ENCODE peak calls at places on chromosomes 2 and 18, in ten cellular contexts. S is fibroblast of pulmonary artery, Z is right lobe of liver, L is IMR-90, T is astrocyte of the spinal cord, V is H9, H is psoas muscle, P is nephron progenitor cell, W is fibroblast of lung, J is HCT116. X is an unnamed sample.

GRCh38 chr2:65227035-65227470 is 578 bp upstream of the ACTR2 start:
- DNase-seq in P (no peak), L (no peak), Z (no peak), T (no peak), V (no peak), J (no peak), W (peak), H (peak), S (peak), X (no peak)

GRCh38 chr2:34193164-34193563 is 594.1 kb upstream of the FAM98A start:
- DNase-seq in S (no peak), W (no peak), J (no peak), T (no peak), V (no peak), Z (no peak), H (no peak), P (no peak), L (no peak), X (no peak)

GRCh38 chr18:45110577-45111506 is 430.2 kb downstream of the SETBP1 start:
- DNase-seq in V (no peak), Z (no peak), L (no peak), H (peak), W (peak), S (peak), P (no peak), T (no peak), J (no peak), X (no peak)

GRCh38 chr2:74444498-74445318 is 3.0 kb upstream of the RTKN start:
- DNase-seq in P (no peak), J (no peak), L (no peak), V (no peak), W (no peak), H (no peak), T (no peak), S (no peak), Z (no peak), X (no peak)

GRCh38 chr2:101698419-101699190 is 1.1 kb downstream of the MAP4K4 start:
- DNase-seq in V (no peak), T (no peak), P (peak), H (no peak), Z (no peak), S (peak), L (no peak), J (peak), W (peak), X (no peak)

GRCh38 chr2:215948051-215948450 is 65.3 kb downstream of the MREG start:
- DNase-seq in Z (no peak), V (no peak), P (no peak), J (no peak), W (no peak), T (no peak), L (no peak), S (no peak), H (no peak), X (no peak)

GRCh38 chr2:71067567-71068217 is 756 bp upstream of the NAGK start:
- DNase-seq in W (peak), H (no peak), Z (no peak), P (no peak), S (no peak), L (no peak), J (no peak), V (no peak), T (no peak), X (no peak)

GRCh38 chr2:239102266-239102665 is 254.4 kb downstream of the TWIST2 start:
- DNase-seq in L (no peak), H (no peak), Z (no peak), J (no peak), S (no peak), T (no peak), P (no peak), W (no peak), V (no peak), X (no peak)

GRCh38 chr2:108323619-108324018 is 34.9 kb downstream of the SULT1C2 start:
- DNase-seq in S (peak), V (no peak), L (peak), W (peak), J (no peak), P (no peak), H (no peak), Z (no peak), T (peak), X (no peak)

GRCh38 chr2:234091432-234091879 is 41.0 kb downstream of the SPP2 start:
- DNase-seq in J (no peak), L (no peak), Z (peak), T (peak), W (peak), P (no peak), S (peak), H (no peak), V (no peak), X (no peak)

GRCh38 chr18:61765097-61765496 is 127.7 kb downstream of the RNF152 start:
- DNase-seq in H (no peak), S (peak), Z (no peak), J (no peak), P (peak), V (no peak), L (peak), T (peak), W (peak), X (peak)

GRCh38 chr2:65576861-65577601 is 144.6 kb upstream of the SPRED2 start:
- DNase-seq in J (peak), H (no peak), T (peak), Z (no peak), V (no peak), L (peak), S (peak), W (peak), P (no peak), X (peak)

GRCh38 chr2:9982248-9982647 is 30.8 kb downstream of the GRHL1 start:
- DNase-seq in J (no peak), T (peak), S (peak), W (peak), P (no peak), Z (no peak), V (no peak), H (no peak), L (peak), X (peak)

GRCh38 chr2:192544371-192544955 is 349.7 kb upstream of the TMEFF2 start:
- DNase-seq in W (peak), L (no peak), P (no peak), J (no peak), T (peak), V (no peak), S (peak), Z (no peak), H (no peak), X (no peak)

GRCh38 chr2:205500951-205501350 is 181.3 kb upstream of the NRP2 start:
- DNase-seq in H (no peak), P (no peak), T (no peak), W (no peak), S (no peak), L (no peak), V (no peak), Z (no peak), J (no peak), X (no peak)

DNA sequence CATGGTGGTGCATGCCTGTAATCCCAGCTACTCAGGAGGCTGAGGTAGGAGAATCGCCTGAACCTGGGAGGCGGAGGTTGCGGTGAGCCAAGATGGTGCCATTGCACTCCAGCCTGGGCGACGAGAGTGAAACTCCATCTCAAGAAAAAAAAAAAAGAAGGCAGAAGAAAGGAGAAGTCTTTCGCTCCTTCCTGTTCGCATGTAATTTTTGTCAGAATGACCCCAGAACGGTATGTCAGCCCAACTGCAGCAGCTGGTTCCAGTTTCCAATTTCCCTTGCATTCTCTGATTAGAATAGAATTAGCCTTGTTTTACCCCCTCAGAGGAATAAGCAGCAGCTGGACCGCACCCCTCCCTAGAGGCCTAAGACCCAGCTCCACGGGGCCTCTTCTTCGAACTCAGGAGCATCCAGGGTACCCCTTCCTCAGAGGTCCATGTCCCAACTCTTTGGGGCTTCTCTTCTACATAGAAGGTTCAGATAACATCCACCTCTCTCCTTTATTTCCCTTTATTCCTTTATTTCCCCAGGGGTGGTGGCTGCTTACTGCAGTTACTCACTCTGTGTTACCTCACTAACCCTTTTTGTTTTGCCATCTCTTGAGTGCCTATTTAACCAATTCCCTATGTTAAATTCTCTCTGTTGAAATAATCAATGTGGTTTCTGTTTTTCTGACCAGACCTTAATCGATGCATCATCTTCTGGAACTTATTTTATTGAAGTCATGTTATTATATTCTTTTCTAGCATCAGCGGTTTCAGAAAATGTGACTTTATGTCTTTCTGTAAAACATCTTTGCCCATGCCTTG is 7.1 kb upstream of the PUM2 start:
- DNase-seq in J (no peak), L (no peak), V (no peak), W (no peak), H (no peak), T (no peak), Z (no peak), P (no peak), S (no peak), X (no peak)
- TF ChIP-seq CTCF in J (no peak), L (no peak), V (no peak), W (no peak), H (no peak), T (no peak), Z (no peak), P (no peak), S (no peak), X (no peak)

GRCh38 chr2:26532301-26533250 is 54.7 kb upstream of the OTOF start:
- DNase-seq in V (no peak), Z (no peak), W (no peak), H (no peak), P (no peak), L (no peak), T (no peak), S (no peak), J (no peak), X (no peak)
- TF ChIP-seq CTCF in V (no peak), Z (no peak), W (no peak), H (no peak), P (no peak), L (no peak), T (no peak), S (no peak), J (no peak), X (no peak)

GRCh38 chr2:1134629-1135028 is 184.0 kb downstream of the SNTG2 start:
- DNase-seq in V (no peak), P (no peak), H (no peak), T (no peak), W (no peak), Z (no peak), S (no peak), L (no peak), J (no peak), X (no peak)

GRCh38 chr2:1136807-1137663 is 186.4 kb downstream of the SNTG2 start:
- DNase-seq in J (no peak), L (no peak), T (no peak), Z (no peak), S (no peak), H (no peak), W (no peak), P (no peak), V (no peak), X (no peak)

GRCh38 chr2:1137992-1138391 is 187.3 kb downstream of the SNTG2 start:
- DNase-seq in P (no peak), V (no peak), S (no peak), Z (no peak), J (no peak), W (no peak), H (no peak), L (no peak), T (no peak), X (no peak)

GRCh38 chr2:1132328-1132964 is 181.8 kb downstream of the SNTG2 start:
- DNase-seq in L (no peak), J (no peak), V (no peak), Z (no peak), S (no peak), W (no peak), T (no peak), H (no peak), P (no peak), X (no peak)

DNA sequence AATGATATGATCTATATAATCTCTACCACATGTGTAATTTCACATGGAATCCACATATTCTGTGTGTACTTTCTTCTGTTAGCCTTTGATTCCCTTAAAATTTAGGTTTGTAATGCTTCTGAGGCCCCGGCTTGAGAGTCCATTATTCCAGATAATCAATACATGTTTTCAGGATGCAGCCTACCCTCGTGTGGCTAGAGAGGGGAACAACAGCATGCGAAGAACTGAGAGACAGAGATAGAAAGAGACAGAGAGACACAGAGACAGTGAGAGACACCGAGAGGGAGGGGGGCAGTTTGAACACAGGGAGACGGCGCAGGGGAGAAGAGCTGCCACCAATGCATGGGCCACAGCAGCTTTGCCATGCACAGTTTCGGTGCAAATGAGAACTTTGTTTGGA is 185.4 kb downstream of the SNTG2 start:
- DNase-seq in W (no peak), H (no peak), V (no peak), S (no peak), L (peak), Z (no peak), P (no peak), J (no peak), T (no peak), X (no peak)
- TF ChIP-seq CTCF in W (no peak), H (no peak), V (peak), S (no peak), L (peak), Z (no peak), P (peak), J (peak), T (peak), X (peak)

DNA sequence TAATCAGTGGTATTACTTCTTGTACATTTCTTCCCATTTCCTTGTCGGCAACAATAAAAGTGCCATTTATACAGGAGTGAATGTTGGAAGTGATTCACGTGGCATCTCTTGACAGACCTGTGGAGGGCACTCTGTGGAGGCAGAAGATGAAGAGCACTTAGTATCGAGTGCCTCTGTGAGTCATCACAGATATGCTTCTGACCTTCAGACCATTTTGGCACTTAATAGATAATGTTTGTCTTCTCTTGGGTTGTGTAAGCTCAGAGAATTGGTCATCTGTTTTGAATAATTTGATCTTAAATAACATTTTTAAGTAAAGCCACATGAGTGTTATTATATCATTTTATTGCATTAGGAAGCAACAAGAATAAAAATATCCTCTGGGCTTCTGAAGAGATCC is 305.5 kb downstream of the PTPRM start:
- DNase-seq in P (no peak), Z (no peak), J (peak), V (no peak), L (peak), W (peak), T (peak), S (peak), H (no peak), X (peak)
- TF ChIP-seq CTCF in P (no peak), Z (peak), J (peak), V (no peak), L (peak), W (peak), T (peak), S (peak), H (peak), X (peak)

GRCh38 chr18:22238036-22238435 is 68.6 kb downstream of the GATA6 start:
- DNase-seq in T (no peak), H (no peak), Z (no peak), V (no peak), S (no peak), L (no peak), P (no peak), W (no peak), J (no peak), X (no peak)
- TF ChIP-seq CTCF in T (no peak), H (no peak), Z (no peak), V (no peak), S (no peak), L (no peak), P (no peak), W (no peak), J (no peak), X (no peak)

GRCh38 chr18:58542426-58543159 is 86.3 kb downstream of the ALPK2 start:
- DNase-seq in P (no peak), V (no peak), L (no peak), H (no peak), Z (no peak), S (no peak), W (no peak), J (no peak), T (no peak), X (no peak)

GRCh38 chr18:58540381-58540943 is 88.4 kb downstream of the ALPK2 start:
- DNase-seq in P (no peak), L (no peak), T (no peak), W (no peak), J (no peak), H (no peak), V (no peak), Z (no peak), S (no peak), X (no peak)

GRCh38 chr18:58539659-58540380 is 89.1 kb downstream of the ALPK2 start:
- DNase-seq in P (no peak), V (no peak), S (no peak), H (no peak), Z (no peak), J (no peak), W (no peak), L (no peak), T (no peak), X (no peak)

GRCh38 chr18:58541789-58542425 is 87.0 kb downstream of the ALPK2 start:
- DNase-seq in V (no peak), H (no peak), L (peak), Z (no peak), W (peak), S (peak), T (peak), J (peak), P (no peak), X (peak)

GRCh38 chr18:58541137-58541788 is 87.6 kb downstream of the ALPK2 start:
- DNase-seq in L (peak), H (no peak), Z (no peak), P (no peak), V (peak), T (no peak), W (peak), J (peak), S (peak), X (peak)
- TF ChIP-seq CTCF in L (peak), H (peak), Z (no peak), P (no peak), V (peak), T (peak), W (no peak), J (peak), S (peak), X (peak)